ENCODE peak calls at places on chromosomes 7 and 10, in six cellular contexts. A, W, V, Y, Z and Q are unnamed samples.

GRCh38 chr7:87784424-87784823 is 91.7 kb downstream of the SLC25A40 start:
- DNase-seq in V (no peak), Y (peak; percentile 6), Z (no peak), A (no peak), W (no peak), Q (no peak)

GRCh38 chr10:127254276-127254675 is 57.9 kb upstream of the INSYN2A start:
- DNase-seq in Y (no peak), Z (no peak), V (no peak), A (no peak), W (no peak), Q (no peak)

GRCh38 chr10:70494966-70495365 is 16.4 kb downstream of the PALD1 start:
- DNase-seq in Z (no peak), W (no peak), Y (no peak), A (no peak), V (no peak), Q (no peak)

GRCh38 chr10:116183733-116184447 is 89.1 kb downstream of the GFRA1 start:
- DNase-seq in Z (peak; percentile 38), W (peak; percentile 32), Y (no peak), V (no peak), A (no peak), Q (no peak)

GRCh38 chr10:45180946-45181439 is 134.4 kb downstream of the OR13A1 start:
- DNase-seq in Y (no peak), A (no peak), V (no peak), W (no peak), Z (no peak), Q (no peak)

GRCh38 chr10:76397957-76398665 is 966.7 kb downstream of the LRMDA start:
- DNase-seq in Y (peak; percentile 9), A (no peak), V (no peak), W (no peak), Z (no peak), Q (no peak)

GRCh38 chr7:27345964-27346363 is 103.4 kb downstream of the EVX1 start:
- DNase-seq in V (no peak), Y (no peak), W (no peak), Z (no peak), A (no peak), Q (no peak)

GRCh38 chr10:33233191-33233590 is 101.3 kb downstream of the NRP1 start:
- DNase-seq in Z (no peak), W (no peak), Y (no peak), A (no peak), V (no peak), Q (no peak)

GRCh38 chr7:95420996-95421846 is 13.6 kb downstream of the PON2 start:
- DNase-seq in Z (no peak), Y (no peak), A (no peak), V (no peak), W (no peak), Q (no peak)

GRCh38 chr7:77651544-77652162 is 44.6 kb upstream of the RSBN1L start:
- DNase-seq in W (peak; percentile 55), V (no peak), Z (no peak), A (peak; percentile 42), Y (peak; percentile 57), Q (peak; percentile 20)

GRCh38 chr7:26369519-26370385 is 78.1 kb downstream of the SNX10 start:
- DNase-seq in W (peak; percentile 58), V (no peak), Z (no peak), A (peak; percentile 45), Y (peak; percentile 77), Q (no peak)

GRCh38 chr7:87645446-87645845 is 17.2 kb downstream of the RUNDC3B start:
- DNase-seq in V (no peak), Y (no peak), Z (no peak), W (no peak), A (no peak), Q (no peak)

GRCh38 chr7:17405786-17406185 is 107.3 kb downstream of the AHR start:
- DNase-seq in W (no peak), Y (no peak), Z (peak; percentile 57), V (no peak), A (no peak), Q (no peak)

GRCh38 chr7:41993173-41993867 is 243.7 kb downstream of the GLI3 start:
- DNase-seq in W (no peak), Z (no peak), V (no peak), A (no peak), Y (no peak), Q (no peak)

GRCh38 chr10:103636996-103637395 is 143.5 kb downstream of the NEURL1 start:
- DNase-seq in Y (no peak), A (no peak), W (no peak), Z (no peak), V (no peak), Q (no peak)

GRCh38 chr7:64879097-64879730 is 23.9 kb upstream of the ZNF273 start:
- DNase-seq in Y (no peak), W (peak; percentile 7), A (no peak), V (peak; percentile 34), Z (no peak), Q (no peak)

GRCh38 chr7:38801786-38802185 is 107.2 kb downstream of the VPS41 start:
- DNase-seq in Y (no peak), V (no peak), A (no peak), Z (no peak), W (no peak), Q (no peak)

GRCh38 chr10:127880557-127880956 is 12.2 kb downstream of the CLRN3 start:
- DNase-seq in W (no peak), V (no peak), Y (no peak), Z (no peak), A (no peak), Q (no peak)